ENCODE peak calls at places on chromosomes 4 and X, in nine cellular contexts. C is right atrium auricular region, A is uterus, W is foreskin fibroblast, B is colonic mucosa, M is spleen, G is cardiac fibroblast, D is choroid plexus epithelial cell, J is astrocyte of the spinal cord. L is an unnamed sample.

GRCh38 chr4:62482355-62482754 is 1282.2 kb downstream of the ADGRL3 start:
- DNase-seq in C (no peak), A (no peak), W (no peak), B (no peak), M (no peak), G (no peak), D (no peak), J (no peak), L (peak)

GRCh38 chr4:169716677-169717076 is 41.1 kb downstream of the HPF1 start:
- DNase-seq in C (no peak), A (no peak), W (no peak), B (no peak), M (no peak), G (peak), D (peak), J (peak), L (no peak)

GRCh38 chr4:82500830-82501229 is 61.0 kb downstream of the TMEM150C start:
- DNase-seq in C (no peak), A (no peak), W (no peak), B (no peak), M (no peak), G (no peak), D (no peak), J (no peak), L (no peak)

GRCh38 chr4:138241281-138242075 is 671 bp downstream of the SLC7A11 start:
- DNase-seq in C (no peak), A (no peak), W (peak), B (peak), M (peak), G (peak), D (peak), J (peak), L (peak)

GRCh38 chrX:13646154-13646549 is 6.8 kb upstream of the TCEANC start:
- DNase-seq in C (no peak), A (peak), W (peak), B (peak), M (no peak), G (peak), D (peak), J (peak), L (peak)

GRCh38 chrX:46561931-46562721 is 11.4 kb upstream of the CHST7 start:
- DNase-seq in C (no peak), A (no peak), W (no peak), B (peak), M (no peak), G (no peak), D (no peak), J (no peak), L (no peak)

GRCh38 chrX:11739796-11740195 is 18.2 kb upstream of the MSL3 start:
- DNase-seq in C (no peak), A (no peak), W (no peak), B (no peak), M (no peak), G (no peak), D (no peak), J (no peak), L (no peak)

GRCh38 chr4:6568689-6569332 is 6.2 kb upstream of the MAN2B2 start:
- DNase-seq in C (no peak), A (no peak), W (peak), B (no peak), M (no peak), G (peak), D (peak), J (peak), L (peak)

GRCh38 chr4:82090717-82091116 is 283.1 kb downstream of the HNRNPD start:
- DNase-seq in C (no peak), A (no peak), W (no peak), B (no peak), M (no peak), G (no peak), D (no peak), J (no peak), L (no peak)

GRCh38 chr4:114597410-114598115 is 1.0 kb upstream of the UGT8 start:
- DNase-seq in C (no peak), A (no peak), W (no peak), B (peak), M (no peak), G (no peak), D (no peak), J (no peak), L (no peak)

GRCh38 chr4:176837176-176837915 is 44.6 kb upstream of the VEGFC start:
- DNase-seq in C (no peak), A (no peak), W (no peak), B (no peak), M (no peak), G (no peak), D (no peak), J (no peak), L (no peak)

GRCh38 chr4:142703694-142704309 is 142.3 kb downstream of the INPP4B start:
- DNase-seq in C (no peak), A (no peak), W (no peak), B (no peak), M (no peak), G (no peak), D (no peak), J (no peak), L (no peak)

GRCh38 chr4:69376450-69376849 is 96.2 kb downstream of the UGT2B28 start:
- DNase-seq in C (no peak), A (no peak), W (no peak), B (no peak), M (no peak), G (no peak), D (no peak), J (no peak), L (no peak)

GRCh38 chrX:56318076-56318475 is 85.9 kb downstream of the KLF8 start:
- DNase-seq in C (no peak), A (no peak), W (no peak), B (no peak), M (no peak), G (no peak), D (no peak), J (no peak), L (peak)

GRCh38 chr4:4641661-4642180 is 99.9 kb upstream of the STX18 start:
- DNase-seq in C (no peak), A (no peak), W (no peak), B (no peak), M (no peak), G (no peak), D (no peak), J (no peak), L (no peak)

GRCh38 chr4:156598138-156598681 is 373.4 kb downstream of the PDGFC start:
- DNase-seq in C (no peak), A (no peak), W (no peak), B (no peak), M (no peak), G (peak), D (peak), J (peak), L (no peak)

GRCh38 chr4:171812377-171813194 is 618 bp upstream of the GALNTL6 start:
- DNase-seq in C (no peak), A (no peak), W (peak), B (no peak), M (peak), G (no peak), D (peak), J (no peak), L (no peak)

GRCh38 chr4:55173580-55173979 is 48.2 kb upstream of the KDR start:
- DNase-seq in C (no peak), A (no peak), W (peak), B (no peak), M (no peak), G (peak), D (peak), J (peak), L (peak)

GRCh38 chr4:2079926-2080325 is 20.8 kb downstream of the NAT8L start:
- DNase-seq in C (no peak), A (no peak), W (no peak), B (no peak), M (peak), G (no peak), D (no peak), J (no peak), L (no peak)

GRCh38 chr4:145679991-145680455 is at the start of gene C4orf51:
- DNase-seq in C (no peak), A (no peak), W (peak), B (no peak), M (no peak), G (peak), D (peak), J (peak), L (peak)

GRCh38 chr4:145287351-145287750 is 107.0 kb upstream of the OTUD4 start:
- DNase-seq in C (no peak), A (no peak), W (no peak), B (no peak), M (no peak), G (no peak), D (no peak), J (no peak), L (no peak)

GRCh38 chrX:151713859-151714258 is 2.0 kb upstream of the FATE1 start:
- DNase-seq in C (no peak), A (no peak), W (peak), B (no peak), M (no peak), G (peak), D (peak), J (no peak), L (peak)

GRCh38 chr4:172173206-172173605 is 360.0 kb downstream of the GALNTL6 start:
- DNase-seq in C (no peak), A (no peak), W (no peak), B (no peak), M (no peak), G (no peak), D (no peak), J (no peak), L (no peak)

GRCh38 chr4:98662619-98663225 is 4.3 kb upstream of the TSPAN5 start:
- DNase-seq in C (no peak), A (no peak), W (no peak), B (no peak), M (peak), G (no peak), D (no peak), J (peak), L (peak)

GRCh38 chr4:2186133-2186864 is 55.6 kb downstream of the HAUS3 start:
- DNase-seq in C (no peak), A (no peak), W (peak), B (no peak), M (no peak), G (peak), D (peak), J (peak), L (peak)

GRCh38 chrX:150364347-150365050 is 1.4 kb downstream of the MAMLD1 start:
- DNase-seq in C (no peak), A (no peak), W (peak), B (peak), M (peak), G (no peak), D (no peak), J (peak), L (peak)

GRCh38 chr4:158870282-158871049 is 101.6 kb downstream of the FNIP2 start:
- DNase-seq in C (no peak), A (no peak), W (no peak), B (no peak), M (no peak), G (no peak), D (no peak), J (no peak), L (no peak)

GRCh38 chr4:169823685-169824084 is 65.9 kb upstream of the HPF1 start:
- DNase-seq in C (no peak), A (no peak), W (peak), B (no peak), M (no peak), G (peak), D (peak), J (peak), L (peak)

DNA sequence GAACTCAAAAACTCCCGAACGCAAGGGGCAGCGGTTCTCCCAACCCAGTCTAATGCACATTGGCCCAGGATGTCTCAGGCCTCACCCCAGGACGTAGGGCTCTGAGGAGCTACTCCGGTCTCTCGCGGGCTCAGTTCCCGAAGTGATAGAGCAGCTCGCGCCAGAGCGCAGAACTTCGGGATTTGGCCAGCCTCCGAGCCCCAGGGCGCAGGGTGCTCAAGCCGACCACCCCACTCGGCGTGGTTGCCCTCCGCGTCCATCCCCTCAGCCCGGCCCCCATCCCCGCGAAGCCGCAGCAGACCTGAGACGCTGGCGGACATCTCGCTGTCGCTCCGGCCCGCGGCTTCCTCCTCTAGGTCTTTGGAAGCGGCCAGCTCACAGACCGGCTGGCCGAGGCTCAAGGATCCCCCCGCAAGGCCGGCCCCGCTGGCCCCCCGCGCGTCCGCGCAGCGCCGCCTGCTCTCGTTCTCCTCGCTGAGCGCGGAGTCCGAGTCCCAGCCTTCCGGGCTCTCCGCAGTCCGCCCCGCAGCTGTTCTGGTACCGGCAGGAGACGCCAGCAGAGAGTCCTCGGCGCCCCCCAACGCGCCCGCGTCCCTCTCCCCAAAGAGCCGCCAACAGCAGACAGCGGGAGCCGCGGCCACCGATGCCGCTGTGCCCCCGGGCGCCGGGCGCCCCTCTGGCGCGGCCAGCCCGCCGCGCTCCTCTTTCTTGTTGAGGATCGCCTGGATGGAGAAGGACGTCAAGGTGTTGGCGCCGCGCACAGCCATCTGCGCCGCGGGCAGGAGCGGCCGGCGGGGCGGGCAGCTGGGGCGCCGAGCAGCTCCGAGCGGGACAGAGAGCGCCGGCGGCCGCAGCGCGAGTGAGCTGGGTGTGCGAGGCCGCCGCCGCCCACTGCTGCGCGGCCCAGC is at the start of gene NKX3-2:
- DNase-seq in C (no peak), A (no peak), W (peak), B (no peak), M (peak), G (no peak), D (peak), J (no peak), L (peak)
- H3K4me3 ChIP-seq in C (peak), A (peak), W (peak), B (peak), M (peak), G (peak), D (peak), J (peak), L (peak)

GRCh38 chr4:73867783-73868182 is 1.4 kb upstream of the CXCL1 start:
- DNase-seq in C (no peak), A (no peak), W (no peak), B (peak), M (no peak), G (peak), D (peak), J (peak), L (peak)
- TF ChIP-seq CTCF in C (no peak), A (no peak), W (no peak), B (no peak), M (no peak), G (no peak), D (peak), J (no peak), L (peak)

GRCh38 chr4:150662686-150663085 is 80.7 kb downstream of the MAB21L2 start:
- DNase-seq in C (no peak), A (no peak), W (no peak), B (no peak), M (no peak), G (no peak), D (no peak), J (no peak), L (no peak)

GRCh38 chr4:150668824-150669223 is 86.9 kb downstream of the MAB21L2 start:
- DNase-seq in C (no peak), A (no peak), W (no peak), B (no peak), M (no peak), G (no peak), D (peak), J (no peak), L (no peak)

GRCh38 chr4:150664935-150665334 is 83.0 kb downstream of the MAB21L2 start:
- DNase-seq in C (no peak), A (no peak), W (peak), B (no peak), M (no peak), G (peak), D (peak), J (no peak), L (peak)
- H3K4me3 ChIP-seq in C (no peak), A (no peak), W (no peak), B (no peak), M (no peak), G (no peak), D (no peak), J (no peak), L (no peak)

GRCh38 chr4:117702353-117702752 is 331.9 kb upstream of the NDST3 start:
- DNase-seq in C (no peak), A (no peak), W (no peak), B (no peak), M (no peak), G (no peak), D (no peak), J (no peak), L (no peak)

GRCh38 chr4:117699595-117699994 is 334.7 kb upstream of the NDST3 start:
- DNase-seq in C (no peak), A (no peak), W (no peak), B (no peak), M (no peak), G (no peak), D (no peak), J (no peak), L (no peak)

GRCh38 chr4:117700111-117700892 is 334.0 kb upstream of the NDST3 start:
- DNase-seq in C (no peak), A (no peak), W (no peak), B (no peak), M (no peak), G (no peak), D (no peak), J (no peak), L (peak)
- TF ChIP-seq CTCF in C (no peak), A (no peak), W (no peak), B (no peak), M (no peak), G (no peak), D (no peak), J (no peak), L (peak)

GRCh38 chrX:18985186-18985435 is 1.2 kb upstream of the PHKA2 start:
- DNase-seq in C (no peak), A (no peak), W (no peak), B (no peak), M (no peak), G (no peak), D (no peak), J (no peak), L (no peak)
- H3K4me3 ChIP-seq in C (peak), A (peak), W (peak), B (peak), M (peak), G (peak), D (peak), J (peak), L (peak)

L was measured in epithelial cell of esophagus.